ENCODE peak calls at places on chromosomes 11 and 22, in four cellular contexts. O, E, V and B are unnamed samples.

GRCh38 chr11:77819921-77820564 is 479 bp downstream of the RSF1 start:
- DNase-seq in O (no peak), V (peak), E (no peak), B (no peak)

GRCh38 chr22:23894710-23895598 is 771 bp downstream of the MIF start:
- DNase-seq in E (peak), O (peak), V (peak), B (peak)

GRCh38 chr22:36938886-36939285 is 25.5 kb downstream of the CSF2RB start:
- DNase-seq in E (no peak), O (no peak), V (no peak), B (no peak)

GRCh38 chr22:30881361-30882180 is 87.0 kb downstream of the MORC2 start:
- DNase-seq in O (no peak), V (no peak), E (no peak), B (peak)

GRCh38 chr22:17842386-17842785 is 68.1 kb upstream of the BID start:
- DNase-seq in V (no peak), E (no peak), O (no peak), B (no peak)

GRCh38 chr11:8989411-8989810 is 14.4 kb downstream of the NRIP3 start:
- DNase-seq in E (no peak), O (no peak), V (peak), B (no peak)

GRCh38 chr11:118609380-118610219 is 2.2 kb downstream of the PHLDB1 start:
- DNase-seq in V (peak), E (no peak), O (no peak), B (no peak)

GRCh38 chr22:24416095-24416494 is 11.3 kb upstream of the ADORA2A start:
- DNase-seq in O (no peak), E (no peak), V (no peak), B (no peak)

GRCh38 chr11:3056296-3057068 is 741 bp downstream of the CARS1 start:
- DNase-seq in V (no peak), O (no peak), E (no peak), B (no peak)

GRCh38 chr11:72222106-72222891 is 2.3 kb upstream of the INPPL1 start:
- DNase-seq in V (no peak), E (no peak), O (no peak), B (no peak)

GRCh38 chr11:69163842-69164241 is 8.1 kb downstream of the SMIM38 start:
- DNase-seq in O (no peak), E (no peak), V (no peak), B (no peak)

GRCh38 chr11:10019906-10020682 is 273.9 kb downstream of the SBF2 start:
- DNase-seq in V (no peak), O (no peak), E (no peak), B (no peak)

GRCh38 chr11:130124096-130124495 is 35.5 kb upstream of the ST14 start:
- DNase-seq in E (peak), V (peak), O (peak), B (peak)

GRCh38 chr11:128725630-128726461 is 32.0 kb downstream of the FLI1 start:
- DNase-seq in V (peak), E (no peak), O (no peak), B (no peak)

GRCh38 chr11:9787981-9788521 is 124.2 kb downstream of the SWAP70 start:
- DNase-seq in E (peak), O (no peak), V (peak), B (no peak)

GRCh38 chr22:32920032-32920628 is 118.6 kb downstream of the TIMP3 start:
- DNase-seq in O (no peak), V (peak), E (no peak), B (no peak)

GRCh38 chr22:22048981-22049531 is 66.5 kb upstream of the TOP3B start:
- DNase-seq in E (no peak), V (no peak), O (no peak), B (no peak)

GRCh38 chr11:127493330-127493729 is 492.8 kb upstream of the KIRREL3 start:
- DNase-seq in O (peak), V (no peak), E (no peak), B (no peak)

GRCh38 chr11:7520981-7521487 is 7.2 kb downstream of the PPFIBP2 start:
- DNase-seq in E (no peak), V (no peak), O (no peak), B (no peak)

GRCh38 chr11:2581151-2581930 is 118.5 kb downstream of the KCNQ1OT1 start:
- DNase-seq in O (no peak), V (no peak), E (no peak), B (no peak)

GRCh38 chr11:129974237-129974636 is 28.4 kb downstream of the PRDM10 start:
- DNase-seq in E (no peak), V (no peak), O (no peak), B (no peak)

GRCh38 chr11:70544774-70545625 is 146.7 kb downstream of the CTTN start:
- DNase-seq in E (no peak), O (no peak), V (no peak), B (peak)

GRCh38 chr11:64801591-64802369 is 1.2 kb downstream of the MAP4K2 start:
- DNase-seq in E (no peak), V (no peak), O (no peak), B (no peak)

GRCh38 chr11:69375316-69376154 is 81.6 kb downstream of the MYEOV start:
- DNase-seq in E (no peak), V (no peak), O (no peak), B (no peak)

GRCh38 chr11:110478410-110478809 is 48.7 kb downstream of the FDX1 start:
- DNase-seq in O (no peak), V (no peak), E (no peak), B (no peak)

GRCh38 chr22:37379085-37379484 is 48.2 kb downstream of the ELFN2 start:
- DNase-seq in E (no peak), O (no peak), V (no peak), B (no peak)

GRCh38 chr11:17353228-17354021 is 1.8 kb downstream of the NCR3LG1 start:
- DNase-seq in O (peak), V (peak), E (no peak), B (no peak)

GRCh38 chr22:24937114-24937513 is 9.4 kb downstream of the LHFPL7 start:
- DNase-seq in V (peak), O (peak), E (no peak), B (no peak)

GRCh38 chr22:19666663-19667593 is 47.4 kb upstream of the SEPTIN5 start:
- DNase-seq in V (peak), O (peak), E (no peak), B (no peak)
- H3K4me3 ChIP-seq in V (no peak), O (no peak), E (no peak), B (no peak)

DNA sequence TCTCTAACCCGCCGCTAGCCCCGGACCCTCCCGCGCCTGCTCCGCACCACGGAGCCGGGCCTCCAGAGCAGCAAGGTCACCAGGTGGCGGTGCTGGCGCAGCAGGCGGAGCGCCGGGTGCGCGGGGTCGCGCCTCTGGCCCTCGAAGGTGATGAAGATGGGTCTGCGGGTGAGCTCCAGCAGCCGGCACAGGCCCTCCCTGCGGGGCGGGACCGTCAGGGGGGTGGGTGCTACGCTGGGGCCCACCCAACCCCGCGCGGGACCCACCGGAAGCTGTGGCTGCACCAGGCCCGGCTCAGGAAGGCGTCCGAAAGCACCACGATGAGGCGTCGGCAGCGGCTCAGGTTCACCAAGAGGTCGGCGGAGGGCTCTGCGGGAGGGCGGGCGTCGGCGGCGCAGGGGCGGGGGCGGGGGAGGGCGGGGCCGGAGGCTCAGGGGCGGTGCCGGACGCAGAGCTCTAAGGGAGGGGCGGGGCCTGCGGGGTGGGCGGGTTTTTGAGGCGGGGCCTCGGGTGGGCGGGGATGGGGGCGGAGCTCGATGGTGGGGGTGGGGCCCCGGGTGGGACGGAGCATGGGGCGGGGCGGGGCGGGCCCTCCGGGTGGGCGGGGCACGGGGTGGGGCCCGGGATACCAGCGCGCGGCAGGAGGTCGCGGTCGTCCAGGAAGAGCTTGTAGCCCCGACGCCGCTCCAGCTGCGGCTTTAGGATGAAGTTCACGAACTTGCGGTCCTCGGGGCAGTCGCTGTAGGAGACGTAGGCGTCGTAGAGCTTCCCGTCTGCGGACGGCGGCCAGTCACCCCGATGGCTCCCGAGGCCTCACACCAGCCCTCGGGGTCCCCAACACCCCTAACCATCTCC is 7.8 kb downstream of the SIGIRR start:
- DNase-seq in E (no peak), V (peak), O (peak), B (no peak)
- TF ChIP-seq CTCF in E (peak), V (no peak), O (no peak), B (peak)

GRCh38 chr11:44563716-44564115 is 1.7 kb upstream of the CD82 start:
- DNase-seq in O (peak), V (peak), E (no peak), B (no peak)

GRCh38 chr11:44564653-44565007 is 833 bp upstream of the CD82 start:
- DNase-seq in O (peak), V (peak), E (peak), B (peak)

GRCh38 chr11:44565008-44565745 is at the start of gene CD82:
- DNase-seq in E (peak), V (peak), O (peak), B (peak)

GRCh38 chr11:44562836-44563460 is 2.5 kb upstream of the CD82 start:
- DNase-seq in O (no peak), V (no peak), E (no peak), B (no peak)

GRCh38 chr11:44564198-44564597 is 1.3 kb upstream of the CD82 start:
- DNase-seq in O (no peak), E (no peak), V (no peak), B (no peak)
- H3K4me3 ChIP-seq in O (no peak), E (peak), V (no peak), B (peak)

DNA sequence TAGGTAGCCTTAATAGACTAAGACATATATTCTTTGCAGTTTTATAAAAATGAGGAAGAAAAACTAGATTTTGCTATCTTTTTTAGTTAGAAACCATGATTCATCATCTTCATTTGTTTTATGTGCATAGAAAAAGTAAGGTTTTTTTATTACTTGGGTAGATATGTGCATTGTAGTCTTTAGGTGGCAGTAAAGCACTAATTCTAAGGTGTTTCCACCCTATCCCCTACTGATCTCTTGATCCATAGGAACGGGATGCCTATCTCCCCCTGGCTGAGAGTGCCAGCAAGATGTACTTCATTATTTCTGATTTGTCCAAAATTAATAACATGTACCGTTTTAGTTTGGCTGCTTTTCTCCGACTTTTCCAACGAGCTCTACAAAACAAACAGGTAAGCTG is 148.1 kb downstream of the DYNC2H1 start:
- DNase-seq in O (peak), E (no peak), V (peak), B (no peak)
- TF ChIP-seq CTCF in O (peak), E (peak), V (peak), B (peak)

DNA sequence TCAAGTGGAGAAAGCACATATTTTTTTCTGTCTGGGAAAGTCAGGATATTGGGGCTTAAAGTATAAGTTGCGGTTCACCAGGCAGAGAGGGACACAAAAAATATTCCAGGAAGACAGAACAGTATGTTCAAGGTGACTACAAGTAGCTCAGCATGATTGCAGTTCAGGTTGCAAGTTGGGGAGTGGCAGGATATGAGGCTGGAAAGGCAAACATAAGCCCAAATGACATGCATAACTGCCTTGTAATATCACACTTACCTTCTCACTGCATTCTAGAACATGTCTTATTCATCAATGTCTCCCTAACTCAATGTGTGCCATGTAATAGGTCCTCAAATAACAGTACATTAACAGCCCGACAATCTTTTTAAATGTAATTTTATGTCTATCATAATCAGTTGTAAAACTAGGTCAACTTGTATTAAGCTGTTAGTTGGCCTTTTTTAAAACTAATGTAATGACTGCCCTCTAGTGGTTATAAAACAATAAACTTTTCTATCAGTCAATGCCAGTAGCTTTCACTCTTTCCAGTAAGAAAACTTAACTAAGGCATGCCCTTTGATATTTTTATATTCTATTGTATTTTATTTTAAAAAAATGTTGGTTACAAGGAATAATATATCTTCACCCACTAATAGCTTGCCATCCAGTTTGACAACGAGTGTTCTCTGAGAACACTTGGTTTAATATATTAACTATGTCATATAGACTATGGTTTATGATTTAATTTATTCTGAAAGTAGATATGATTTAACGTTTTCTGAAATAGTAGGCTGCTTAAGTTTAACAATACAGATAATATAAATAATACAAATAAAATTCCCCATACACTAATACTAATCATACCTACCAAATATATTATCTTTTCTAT is 39.4 kb upstream of the CFAP300 start:
- DNase-seq in V (peak), O (no peak), E (peak), B (no peak)
- H3K4me3 ChIP-seq in V (no peak), O (no peak), E (no peak), B (no peak)

DNA sequence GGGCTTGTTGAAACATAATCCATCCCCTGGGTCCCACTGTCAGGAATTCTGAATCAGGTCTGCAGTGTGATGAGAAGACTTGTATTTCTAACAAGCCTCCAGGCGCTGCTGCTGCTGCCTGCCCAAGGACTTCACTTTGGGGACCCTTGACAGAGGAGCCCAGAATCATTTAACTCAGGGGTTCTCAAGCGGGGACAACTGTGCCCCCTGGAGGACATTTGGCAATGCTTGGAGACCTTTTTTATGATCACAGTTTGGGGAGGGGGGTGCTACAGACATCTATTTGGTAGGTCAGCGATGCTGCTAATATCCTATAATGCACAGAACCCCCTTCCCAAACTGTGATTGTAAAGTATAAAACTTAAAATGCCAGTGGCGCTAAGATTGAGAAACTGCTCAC is 312.8 kb downstream of the OPCML start:
- DNase-seq in O (no peak), E (no peak), V (no peak), B (no peak)
- TF ChIP-seq CTCF in O (no peak), E (no peak), V (no peak), B (no peak)

GRCh38 chr11:58525037-58525614 is 17.2 kb upstream of the OR5B21 start:
- DNase-seq in O (no peak), V (peak), E (no peak), B (no peak)
- H3K4me3 ChIP-seq in O (no peak), V (no peak), E (no peak), B (no peak)

GRCh38 chr11:124071622-124071948 is 30.5 kb upstream of the OR10G7 start:
- DNase-seq in E (no peak), O (no peak), V (no peak), B (no peak)
- TF ChIP-seq CTCF in E (no peak), O (no peak), V (no peak), B (no peak)